ENCODE peak calls at places on chromosomes 7 and 10, in nine cellular contexts. W is Peyer's patch; X is transverse colon; K is IMR-90; N is CD8-positive, alpha-beta T cell; D is heart right ventricle; Z is NT2/D1; F is WERI-Rb-1; B is mesenchymal stem cell. C is an unnamed sample. For H3K36me3 and H3K9me3, the result is how much of the 10 kb centered on the place peaks cover.

GRCh38 chr7:134727711-134728110 is 51.7 kb upstream of the CALD1 start:
- DNase-seq in W (no peak), X (no peak), K (peak), N (no peak), D (no peak), Z (no peak), F (no peak), B (no peak), C (no peak)

GRCh38 chr7:112484671-112485097 is 3.9 kb downstream of the LSMEM1 start:
- DNase-seq in W (no peak), X (no peak), K (peak), N (no peak), D (peak), Z (no peak), F (no peak), B (peak), C (peak)

GRCh38 chr7:79528421-79528820 is 75.0 kb upstream of the MAGI2 start:
- DNase-seq in W (no peak), X (no peak), K (no peak), N (no peak), D (no peak), Z (no peak), F (no peak), B (no peak), C (no peak)

GRCh38 chr7:152673902-152674301 is 2.0 kb downstream of the XRCC2 start:
- DNase-seq in W (no peak), X (no peak), K (no peak), N (no peak), D (no peak), Z (no peak), F (no peak), B (no peak), C (no peak)

GRCh38 chr10:87660484-87661133 is 931 bp downstream of the PAPSS2 start:
- DNase-seq in W (no peak), X (peak), K (peak), N (no peak), D (peak), Z (no peak), F (no peak), B (peak), C (peak)

GRCh38 chr7:152025077-152025936 is at the start of gene GALNT11:
- DNase-seq in W (peak), X (peak), K (peak), N (peak), D (peak), Z (peak), F (peak), B (peak), C (peak)

GRCh38 chr10:78146200-78146599 is 112.5 kb downstream of the RPS24 start:
- DNase-seq in W (no peak), X (no peak), K (no peak), N (no peak), D (no peak), Z (no peak), F (no peak), B (no peak), C (no peak)

GRCh38 chr10:3010327-3010726 is 57.0 kb upstream of the PFKP start:
- DNase-seq in W (no peak), X (no peak), K (no peak), N (no peak), D (no peak), Z (no peak), F (no peak), B (no peak), C (no peak)

GRCh38 chr7:26663905-26664673 is 200.3 kb downstream of the SKAP2 start:
- DNase-seq in W (no peak), X (no peak), K (no peak), N (no peak), D (no peak), Z (no peak), F (no peak), B (no peak), C (no peak)

DNA sequence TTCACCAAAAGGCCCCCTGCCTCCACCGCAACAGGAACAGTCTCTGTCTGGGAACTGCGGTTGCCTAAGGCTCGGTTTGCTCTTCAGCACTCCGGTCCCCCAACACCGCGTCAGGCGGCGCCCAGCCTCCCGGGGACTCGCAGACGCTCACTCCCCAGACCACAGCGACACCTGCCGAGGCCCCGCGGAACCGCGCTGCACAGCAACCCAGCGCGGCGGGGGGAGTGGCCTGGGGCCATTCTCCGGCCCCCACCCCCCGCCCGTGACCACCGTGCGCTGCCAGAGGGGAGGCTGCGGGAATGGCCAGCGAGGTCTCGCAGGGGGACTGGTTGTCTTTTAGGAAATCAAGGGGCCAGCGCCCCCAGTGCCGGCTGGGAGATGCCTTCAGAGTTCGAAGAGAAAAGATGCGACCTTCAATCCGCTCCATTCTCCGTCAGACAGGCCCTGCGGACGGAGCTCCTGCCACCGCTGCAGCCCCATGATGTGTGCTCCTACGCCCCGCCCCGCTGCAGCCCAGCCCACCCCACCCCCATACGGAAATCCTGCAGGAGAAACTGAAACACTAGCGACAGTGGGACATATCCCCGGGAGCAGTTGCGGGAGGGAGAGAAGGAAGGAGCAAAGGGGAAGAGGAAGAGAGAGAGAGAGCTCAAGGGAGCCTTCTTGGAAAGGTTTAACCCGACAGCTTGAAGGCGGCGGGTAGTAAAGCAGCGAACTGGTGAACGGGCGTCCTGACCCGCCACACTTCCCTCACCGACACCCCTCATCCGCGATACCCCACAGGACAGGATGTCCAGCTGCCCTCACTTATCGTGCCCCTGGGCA is 137.4 kb upstream of the CDCA7L start:
- DNase-seq in W (peak), X (peak), K (peak), N (peak), D (peak), Z (peak), F (peak), B (peak), C (peak)
- H3K36me3 ChIP-seq in W (under half), X (under half), K (under half), N (under half), D (under half), Z (under half), F (under half), B (under half), C (under half)

GRCh38 chr7:95589031-95589430 is 7.3 kb downstream of the PDK4 start:
- DNase-seq in W (no peak), X (no peak), K (no peak), N (no peak), D (no peak), Z (no peak), F (no peak), B (no peak), C (no peak)
- H3K4me3 ChIP-seq in W (no peak), X (peak), K (no peak), N (no peak), D (no peak), Z (no peak), F (no peak), B (no peak), C (no peak)

GRCh38 chr7:157993406-157994105 is 594.1 kb downstream of the PTPRN2 start:
- DNase-seq in W (no peak), X (no peak), K (no peak), N (no peak), D (no peak), Z (no peak), F (no peak), B (no peak), C (no peak)
- H3K9me3 ChIP-seq in W (under half), X (under half), K (half or more), N (under half), D (under half), Z (under half), F (under half), B (under half), C (under half)

DNA sequence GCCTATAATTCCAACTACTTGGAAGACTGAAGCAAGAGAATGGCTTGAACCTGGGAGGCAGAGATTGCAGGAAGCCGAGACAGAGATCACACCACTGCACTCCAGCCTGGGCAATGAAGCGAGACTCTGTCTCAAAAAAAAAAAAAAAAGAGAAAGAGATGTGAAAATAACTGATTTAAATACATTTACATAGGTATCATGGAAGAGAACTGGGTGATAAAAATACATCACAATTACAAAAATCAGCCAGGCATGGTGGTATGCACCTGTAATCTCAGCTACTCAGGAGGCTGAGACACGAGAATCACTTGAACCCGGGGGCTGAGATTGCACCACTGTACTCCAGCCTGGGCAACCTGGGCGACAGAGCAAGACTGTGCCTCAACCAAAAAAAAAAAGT is 19.8 kb downstream of the NANOS1 start:
- DNase-seq in W (no peak), X (no peak), K (no peak), N (no peak), D (no peak), Z (no peak), F (no peak), B (no peak), C (no peak)
- H3K36me3 ChIP-seq in W (under half), X (under half), K (half or more), N (half or more), D (half or more), Z (half or more), F (half or more), B (half or more), C (half or more)

GRCh38 chr7:1460757-1461639 is 1.7 kb upstream of the MICALL2 start:
- DNase-seq in W (no peak), X (peak), K (peak), N (no peak), D (peak), Z (no peak), F (no peak), B (peak), C (no peak)
- H3K4me3 ChIP-seq in W (no peak), X (no peak), K (no peak), N (no peak), D (peak), Z (no peak), F (no peak), B (no peak), C (no peak)

DNA sequence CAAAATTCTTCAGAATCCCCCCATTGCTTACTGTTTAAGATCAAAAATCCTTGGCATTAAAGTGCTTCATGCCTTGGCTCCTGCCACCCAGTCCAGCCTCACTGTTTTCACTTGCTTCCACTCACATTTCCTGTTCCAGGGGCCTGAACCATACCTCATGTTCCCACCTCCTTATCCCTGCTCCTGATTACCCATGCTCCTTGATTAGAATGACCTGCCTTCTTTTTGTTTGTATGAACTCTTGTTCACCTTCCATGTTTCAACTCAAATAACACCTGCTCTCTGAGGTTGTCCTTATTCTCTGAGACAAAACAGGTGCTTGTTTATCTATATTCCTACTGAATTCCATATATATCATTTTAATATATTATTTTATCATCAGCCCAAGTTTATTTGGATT is 77.1 kb upstream of the VSTM2A start:
- DNase-seq in W (no peak), X (no peak), K (no peak), N (no peak), D (no peak), Z (no peak), F (no peak), B (no peak), C (no peak)
- H3K9me3 ChIP-seq in W (under half), X (under half), K (under half), N (under half), D (under half), Z (under half), F (under half), B (under half), C (under half)

GRCh38 chr10:29501692-29502091 is 133.1 kb downstream of the SVIL start:
- DNase-seq in W (no peak), X (no peak), K (peak), N (no peak), D (no peak), Z (no peak), F (no peak), B (peak), C (peak)
- H3K36me3 ChIP-seq in W (under half), X (under half), K (under half), N (under half), D (half or more), Z (under half), F (under half), B (half or more), C (under half)

DNA sequence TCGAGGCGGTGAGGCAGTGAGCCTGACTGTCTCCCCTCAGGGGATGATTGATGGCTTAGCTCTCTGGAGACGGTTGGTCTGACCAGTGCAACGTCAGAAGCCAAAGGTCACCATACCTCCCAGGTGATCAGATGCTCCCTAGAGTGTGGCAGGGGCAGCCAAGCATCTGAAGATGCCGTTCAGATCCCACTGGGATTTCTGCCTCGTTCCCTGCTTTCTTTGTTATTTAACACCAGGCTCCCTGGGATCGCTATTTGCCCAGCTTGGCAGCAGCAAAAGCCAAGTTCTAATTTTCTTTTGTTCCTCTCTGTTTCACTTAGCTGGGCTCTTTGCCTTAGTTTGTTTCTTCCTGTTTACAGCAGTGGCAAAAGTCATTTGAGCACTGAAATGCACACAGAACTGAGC is 53.5 kb upstream of the SVIL start:
- DNase-seq in W (no peak), X (no peak), K (no peak), N (no peak), D (no peak), Z (peak), F (no peak), B (peak), C (peak)
- H3K4me3 ChIP-seq in W (no peak), X (no peak), K (no peak), N (no peak), D (no peak), Z (no peak), F (no peak), B (no peak), C (no peak)

DNA sequence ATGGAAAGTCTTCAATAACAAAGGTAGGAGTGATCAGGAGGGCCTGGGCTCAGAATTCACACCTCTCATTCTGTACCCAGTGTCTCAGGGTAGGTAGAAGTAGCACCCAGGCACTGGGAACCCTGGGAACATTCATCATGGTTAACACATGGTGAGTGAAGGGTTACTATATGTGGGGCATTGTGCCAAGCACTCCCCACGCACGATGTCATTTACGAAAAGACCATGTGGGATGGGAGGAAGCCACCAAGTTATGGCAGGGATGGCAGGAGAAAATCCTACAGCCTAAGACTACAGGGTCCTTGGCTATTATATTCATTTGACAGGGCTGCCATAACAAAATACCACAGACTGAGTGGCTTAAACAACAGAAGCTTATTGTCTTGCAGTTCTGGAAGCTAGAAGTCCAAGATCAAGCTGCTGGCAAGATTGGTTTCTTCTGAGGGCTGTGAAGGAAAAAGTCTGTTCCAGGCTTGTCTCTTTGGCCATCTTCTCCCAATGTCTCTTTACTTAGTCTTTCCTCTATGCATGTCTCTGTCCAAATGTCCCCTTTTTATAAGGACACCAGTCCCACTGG is 27.7 kb upstream of the DDIT4 start:
- DNase-seq in W (no peak), X (no peak), K (no peak), N (no peak), D (no peak), Z (no peak), F (no peak), B (no peak), C (no peak)
- H3K9me3 ChIP-seq in W (under half), X (under half), K (under half), N (under half), D (under half), Z (under half), F (under half), B (under half), C (under half)

GRCh38 chr7:6359021-6359420 is 86.6 kb upstream of the CYTH3 start:
- DNase-seq in W (no peak), X (no peak), K (no peak), N (no peak), D (no peak), Z (no peak), F (no peak), B (no peak), C (no peak)
- H3K36me3 ChIP-seq in W (under half), X (under half), K (under half), N (under half), D (under half), Z (under half), F (under half), B (under half), C (under half)

C was measured in MG63.